ENCODE peak calls at places on chromosomes 11 and 22, in ten cellular contexts. A is myocyte; X is naive B cell; L is stimulated activated CD4-positive, alpha-beta T cell treated with anti-CD3 and anti-CD28 coated beads, TNF-alpha, amount 100 ng/mL, for 24 hours; J is GM12892; G is EH; K is nephron progenitor cell; F is NCI-H2171 treated with DMSO at 0.1 percent for 48 hours; I is substantia nigra; S is aorta. E is an unnamed sample.

GRCh38 chr22:40218723-40219294 is 41.1 kb downstream of the TNRC6B start:
- DNase-seq in A (no peak), X (no peak), L (no peak), J (no peak), G (no peak), K (no peak), F (no peak), I (no peak), S (no peak), E (no peak)

GRCh38 chr11:13220148-13220547 is 57.4 kb upstream of the BMAL1 start:
- DNase-seq in A (no peak), X (no peak), L (no peak), J (no peak), G (no peak), K (no peak), F (no peak), I (no peak), S (no peak), E (no peak)

GRCh38 chr11:15206791-15207190 is 92.1 kb downstream of the INSC start:
- DNase-seq in A (no peak), X (no peak), L (no peak), J (no peak), G (no peak), K (no peak), F (no peak), I (no peak), S (no peak), E (no peak)

GRCh38 chr22:20130739-20131592 is 638 bp upstream of the ZDHHC8 start:
- DNase-seq in A (peak), X (peak), L (peak), J (peak), G (peak), K (peak), F (peak), I (peak), S (peak), E (peak)

GRCh38 chr11:71447791-71448256 is 369 bp downstream of the DHCR7 start:
- DNase-seq in A (peak), X (no peak), L (peak), J (peak), G (peak), K (peak), F (peak), I (peak), S (no peak), E (no peak)

GRCh38 chr22:45082795-45083194 is 73.0 kb upstream of the PHF21B start:
- DNase-seq in A (no peak), X (no peak), L (peak), J (no peak), G (peak), K (no peak), F (no peak), I (no peak), S (no peak), E (no peak)

GRCh38 chr11:115527534-115528125 is 23.4 kb upstream of the CADM1 start:
- DNase-seq in A (no peak), X (no peak), L (no peak), J (no peak), G (no peak), K (no peak), F (no peak), I (no peak), S (no peak), E (no peak)

GRCh38 chr22:17110791-17111550 is 10.2 kb downstream of the TMEM121B start:
- DNase-seq in A (no peak), X (no peak), L (no peak), J (no peak), G (no peak), K (no peak), F (no peak), I (no peak), S (no peak), E (no peak)

GRCh38 chr11:2686360-2687222 is 13.2 kb downstream of the KCNQ1OT1 start:
- DNase-seq in A (peak), X (no peak), L (no peak), J (no peak), G (no peak), K (no peak), F (no peak), I (no peak), S (peak), E (no peak)

GRCh38 chr22:36762687-36763260 is 13.1 kb downstream of the IFT27 start:
- DNase-seq in A (no peak), X (no peak), L (no peak), J (no peak), G (peak), K (no peak), F (no peak), I (no peak), S (no peak), E (no peak)

GRCh38 chr22:49827307-49827852 is 293 bp downstream of the BRD1 start:
- DNase-seq in A (peak), X (no peak), L (no peak), J (no peak), G (peak), K (peak), F (no peak), I (no peak), S (no peak), E (no peak)

GRCh38 chr22:30930228-30930627 is 38.3 kb downstream of the MORC2 start:
- DNase-seq in A (peak), X (no peak), L (no peak), J (no peak), G (no peak), K (no peak), F (no peak), I (no peak), S (no peak), E (no peak)

GRCh38 chr11:17683378-17684161 is 35.8 kb upstream of the MYOD1 start:
- DNase-seq in A (peak), X (no peak), L (no peak), J (no peak), G (peak), K (no peak), F (no peak), I (no peak), S (peak), E (no peak)

GRCh38 chr11:70076461-70076931 is 1.6 kb upstream of the ANO1 start:
- DNase-seq in A (no peak), X (no peak), L (no peak), J (no peak), G (no peak), K (no peak), F (no peak), I (no peak), S (no peak), E (no peak)

GRCh38 chr11:26048271-26048670 is 283.7 kb upstream of the ANO3 start:
- DNase-seq in A (no peak), X (no peak), L (no peak), J (no peak), G (no peak), K (no peak), F (no peak), I (no peak), S (no peak), E (no peak)

GRCh38 chr11:6319001-6319878 is 1.1 kb downstream of the CAVIN3 start:
- DNase-seq in A (peak), X (no peak), L (no peak), J (no peak), G (peak), K (peak), F (no peak), I (no peak), S (peak), E (no peak)

GRCh38 chr11:128691802-128692749 is 1.8 kb upstream of the FLI1 start:
- DNase-seq in A (no peak), X (no peak), L (no peak), J (no peak), G (no peak), K (peak), F (no peak), I (no peak), S (no peak), E (no peak)

GRCh38 chr22:48144318-48144717 is 1381.9 kb downstream of the TBC1D22A start:
- DNase-seq in A (no peak), X (no peak), L (no peak), J (no peak), G (no peak), K (no peak), F (no peak), I (no peak), S (no peak), E (no peak)

GRCh38 chr11:45885921-45886721 is 670 bp downstream of the MAPK8IP1 start:
- DNase-seq in A (no peak), X (no peak), L (no peak), J (no peak), G (no peak), K (peak), F (peak), I (no peak), S (no peak), E (no peak)